ENCODE peak calls at places on chromosomes 16 and 17, in four cellular contexts. U is HFFc6; T is NB4; J is activated CD8-positive, alpha-beta memory T cell treated with anti-CD3 and anti-CD28 coated beads for 4 hours. Z is an unnamed sample.
A peak's percentile ranks its signal among the peaks of the same experiment; 100 is the strongest.

GRCh38 chr17:44348234-44348987 is 3.3 kb downstream of the GRN start:
- DNase-seq in T (peak; percentile 91), U (peak; percentile 45), J (no peak), Z (no peak)

GRCh38 chr17:10729334-10730193 is at the start of gene TMEM220:
- DNase-seq in T (peak; percentile 67), U (peak; percentile 45), J (peak; percentile 17), Z (peak; percentile 91)

GRCh38 chr17:62670202-62670821 is 42.8 kb downstream of the MRC2 start:
- DNase-seq in U (no peak), J (no peak), T (no peak), Z (peak; percentile 96)

GRCh38 chr17:43931062-43931571 is 11.2 kb downstream of the PPY start:
- DNase-seq in J (no peak), U (no peak), T (no peak), Z (no peak)

GRCh38 chr16:58011652-58012051 is 10.4 kb downstream of the USB1 start:
- DNase-seq in U (peak; percentile 85), T (no peak), J (no peak), Z (no peak)

GRCh38 chr17:12987120-12987519 is 30.7 kb downstream of the ELAC2 start:
- DNase-seq in J (no peak), T (no peak), U (no peak), Z (peak; percentile 64)

GRCh38 chr16:58099097-58099955 is 29.9 kb downstream of the CFAP20 start:
- DNase-seq in J (no peak), T (no peak), U (no peak), Z (no peak)

GRCh38 chr17:6927290-6927844 is 68.5 kb upstream of the ALOX12 start:
- DNase-seq in U (peak; percentile 24), J (no peak), T (peak; percentile 59), Z (no peak)

GRCh38 chr16:11497329-11497805 is 89.4 kb downstream of the LITAF start:
- DNase-seq in J (no peak), U (peak; percentile 74), T (peak; percentile 49), Z (peak; percentile 75)

GRCh38 chr17:61457226-61457983 is 5.2 kb downstream of the TBX4 start:
- DNase-seq in J (no peak), T (no peak), U (no peak), Z (peak; percentile 70)

GRCh38 chr17:20116683-20117309 is 107.6 kb downstream of the SPECC1 start:
- DNase-seq in U (peak; percentile 22), J (peak; percentile 9), T (peak; percentile 66), Z (peak; percentile 61)

Z was measured in H9.